ENCODE peak calls at places on chromosomes 5 and 9, in six cellular contexts. A is psoas muscle; J is CD4-positive, alpha-beta T cell; N is PC-9; D is right lobe of liver; X is uterus. C is an unnamed sample.

GRCh38 chr9:97525451-97525850 is 24.0 kb downstream of the TMOD1 start:
- DNase-seq in X (no peak), D (no peak), N (peak), J (no peak), A (no peak), C (no peak)

GRCh38 chr9:37947987-37948386 is 44.1 kb upstream of the SLC25A51 start:
- DNase-seq in X (no peak), N (no peak), D (no peak), J (no peak), A (no peak), C (no peak)

GRCh38 chr9:137551656-137552534 is at the start of gene MRPL41:
- DNase-seq in N (peak), D (peak), X (peak), A (peak), J (peak), C (peak)

GRCh38 chr9:93677641-93678136 is 101.3 kb downstream of the PHF2 start:
- DNase-seq in D (peak), A (no peak), X (peak), J (no peak), N (no peak), C (peak)

GRCh38 chr5:124654418-124654817 is 92.0 kb downstream of the ZNF608 start:
- DNase-seq in N (no peak), D (no peak), X (no peak), A (no peak), J (no peak), C (no peak)

GRCh38 chr9:92740015-92740408 is 24.6 kb downstream of the BICD2 start:
- DNase-seq in N (no peak), A (no peak), X (no peak), J (no peak), D (no peak), C (no peak)

GRCh38 chr5:147751-148150 is 43.5 kb upstream of the LRRC14B start:
- DNase-seq in N (no peak), J (no peak), A (no peak), X (no peak), D (no peak), C (no peak)

GRCh38 chr5:59259238-59259637 is 634.3 kb downstream of the PDE4D start:
- DNase-seq in D (no peak), N (no peak), A (no peak), X (no peak), J (no peak), C (no peak)

GRCh38 chr9:122991370-122991830 is 42.1 kb upstream of the GPR21 start:
- DNase-seq in A (peak), N (peak), D (no peak), X (peak), J (peak), C (no peak)

GRCh38 chr5:33277061-33277460 is 163.7 kb upstream of the TARS1 start:
- DNase-seq in X (no peak), A (no peak), J (no peak), D (no peak), N (no peak), C (no peak)
- H3K27ac ChIP-seq in X (no peak), A (no peak), J (no peak), D (no peak), N (no peak), C (no peak)

GRCh38 chr5:149775785-149776184 is 45.7 kb downstream of the PPARGC1B start:
- DNase-seq in A (no peak), D (no peak), N (no peak), J (no peak), X (no peak), C (no peak)
- TF ChIP-seq CTCF in A (peak), D (peak), N (peak), J (peak), X (no peak), C (peak)

DNA sequence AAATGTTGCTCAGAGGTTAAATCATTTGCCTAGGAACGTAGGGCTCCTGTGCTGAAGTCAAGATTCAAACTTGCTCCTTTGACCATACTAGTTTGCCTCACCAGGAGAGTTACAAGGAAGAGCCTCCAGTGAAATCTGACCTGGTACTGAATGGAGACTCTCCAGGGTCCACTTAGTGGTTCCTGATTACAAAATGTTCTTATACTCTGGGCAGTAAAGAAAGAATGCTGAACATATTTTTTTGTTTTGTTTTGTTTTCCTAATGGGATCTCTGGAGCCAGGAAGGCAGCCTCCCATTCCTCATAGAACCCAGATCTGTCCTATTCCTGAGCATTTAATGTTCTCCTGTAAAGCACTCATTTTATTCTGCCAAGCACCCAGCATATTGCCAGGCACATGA is 256.5 kb upstream of the CLINT1 start:
- DNase-seq in A (no peak), N (no peak), J (no peak), D (no peak), X (no peak), C (no peak)
- H3K27ac ChIP-seq in A (no peak), N (no peak), J (no peak), D (no peak), X (no peak), C (no peak)

GRCh38 chr5:134374234-134374633 is 2.9 kb downstream of the UBE2B start:
- DNase-seq in X (no peak), A (no peak), N (no peak), J (no peak), D (no peak), C (no peak)
- TF ChIP-seq CTCF in X (peak), A (no peak), N (no peak), J (no peak), D (peak), C (no peak)

DNA sequence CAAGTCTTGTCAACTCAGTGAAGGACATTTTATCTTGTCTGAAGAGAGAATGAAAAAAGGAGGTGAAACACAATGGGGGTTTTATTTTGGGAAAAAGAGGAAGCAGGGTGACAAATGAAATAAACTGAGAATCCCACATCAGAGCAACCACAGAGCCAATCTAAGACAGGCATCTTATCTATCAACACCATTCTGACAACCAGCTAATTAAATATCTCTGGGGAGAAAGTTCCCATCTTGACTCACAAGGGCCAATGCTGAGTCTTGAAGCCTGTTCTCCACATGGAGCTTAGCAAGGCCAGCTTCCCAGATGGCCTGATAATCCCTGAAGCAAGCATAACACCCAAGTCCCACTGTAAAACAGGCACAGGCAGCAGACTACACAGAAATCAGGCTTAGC is 30.4 kb downstream of the DPYSL3 start:
- DNase-seq in X (no peak), N (no peak), A (no peak), J (no peak), D (no peak), C (no peak)
- H3K27ac ChIP-seq in X (no peak), N (no peak), A (no peak), J (no peak), D (no peak), C (no peak)

GRCh38 chr5:119708076-119708790 is 78.9 kb downstream of the FAM170A start:
- DNase-seq in N (no peak), A (no peak), J (no peak), D (no peak), X (no peak), C (no peak)
- TF ChIP-seq CTCF in N (no peak), A (no peak), J (no peak), D (no peak), X (no peak), C (no peak)